ENCODE peak calls at places on chromosomes 13 and 19, in ten cellular contexts. L is erythroblast, Y is MV-4-11, E is fibroblast of mammary gland, F is GM23248, X is T-helper 17 cell, J is SHP77, R is memory B cell, G is amniotic stem cell, K is breast epithelium. W is an unnamed sample.

GRCh38 chr13:76836311-76836710 is 49.9 kb downstream of the KCTD12 start:
- DNase-seq in L (no peak), Y (no peak), E (peak), F (peak), X (no peak), J (no peak), R (no peak), G (no peak), K (no peak), W (no peak)

GRCh38 chr13:110017379-110017778 is 231.0 kb upstream of the IRS2 start:
- DNase-seq in L (no peak), Y (no peak), E (peak), F (peak), X (no peak), J (no peak), R (no peak), G (peak), K (peak), W (peak)

GRCh38 chr19:4971424-4971793 is 2.5 kb downstream of the KDM4B start:
- DNase-seq in L (no peak), Y (no peak), E (no peak), F (peak), X (no peak), J (no peak), R (no peak), G (no peak), K (peak), W (no peak)

GRCh38 chr19:10927691-10928562 is 512 bp downstream of the YIPF2 start:
- DNase-seq in L (peak), Y (peak), E (peak), F (peak), X (no peak), J (no peak), R (no peak), G (no peak), K (no peak), W (no peak)

GRCh38 chr13:27245610-27246009 is 5.7 kb upstream of the RPL21 start:
- DNase-seq in L (no peak), Y (no peak), E (no peak), F (no peak), X (no peak), J (no peak), R (no peak), G (no peak), K (no peak), W (no peak)

GRCh38 chr13:95660981-95661581 is 15.9 kb upstream of the DNAJC3 start:
- DNase-seq in L (peak), Y (peak), E (peak), F (peak), X (no peak), J (peak), R (no peak), G (peak), K (no peak), W (peak)

GRCh38 chr19:29560313-29561075 is 34.7 kb downstream of the VSTM2B start:
- DNase-seq in L (no peak), Y (no peak), E (no peak), F (no peak), X (no peak), J (no peak), R (no peak), G (no peak), K (no peak), W (no peak)

GRCh38 chr13:20136781-20137703 is 23.8 kb downstream of the GJA3 start:
- DNase-seq in L (peak), Y (no peak), E (peak), F (peak), X (no peak), J (no peak), R (no peak), G (no peak), K (no peak), W (no peak)